ENCODE peak calls at places on chromosomes 12 and 14, in four cellular contexts. N is colonic mucosa, D is H9, G is Panc1. M is an unnamed sample.

GRCh38 chr12:94198872-94199271 is 50.5 kb downstream of the PLXNC1 start:
- DNase-seq in N (no peak), D (no peak), G (no peak), M (no peak)

GRCh38 chr14:102408729-102409128 is 46.0 kb downstream of the TECPR2 start:
- DNase-seq in N (no peak), D (no peak), G (no peak), M (no peak)

GRCh38 chr12:111597731-111598636 is 1.1 kb downstream of the ATXN2 start:
- DNase-seq in N (peak; percentile 69), D (peak; percentile 55), G (no peak), M (no peak)

GRCh38 chr12:71810905-71811304 is 28.7 kb upstream of the TBC1D15 start:
- DNase-seq in N (no peak), D (no peak), G (no peak), M (no peak)

GRCh38 chr12:48917857-48918537 is 7.3 kb downstream of the FKBP11 start:
- DNase-seq in N (no peak), D (no peak), G (no peak), M (no peak)

GRCh38 chr14:94677747-94678146 is 65.6 kb downstream of the SERPINA3 start:
- DNase-seq in N (no peak), D (no peak), G (no peak), M (no peak)

GRCh38 chr14:104149617-104150141 is 11.3 kb downstream of the KIF26A start:
- DNase-seq in N (no peak), D (peak; percentile 89), G (no peak), M (no peak)

GRCh38 chr12:32031109-32031508 is 71.9 kb downstream of the RESF1 start:
- DNase-seq in N (no peak), D (no peak), G (no peak), M (no peak)

GRCh38 chr12:116524964-116525379 is 34.2 kb upstream of the MAP1LC3B2 start:
- DNase-seq in N (no peak), D (peak; percentile 84), G (no peak), M (peak; percentile 56)

GRCh38 chr14:101851183-101851582 is 89.7 kb downstream of the PPP2R5C start:
- DNase-seq in N (no peak), D (no peak), G (no peak), M (no peak)

GRCh38 chr12:6272300-6273208 is 37.9 kb upstream of the PLEKHG6 start:
- DNase-seq in N (no peak), D (no peak), G (no peak), M (peak; percentile 96)

GRCh38 chr12:101773560-101774206 is 34.4 kb upstream of the SYCP3 start:
- DNase-seq in N (peak; percentile 76), D (peak; percentile 55), G (peak; percentile 33), M (peak; percentile 11)

GRCh38 chr14:20247651-20248246 is 8.7 kb downstream of the OR11H4 start:
- DNase-seq in N (no peak), D (no peak), G (no peak), M (no peak)
- H3K9me3 ChIP-seq in N (no peaks in the 10 kb centered on the region), D (peaks cover 56% of the 10 kb centered on the region), G (no peaks in the 10 kb centered on the region), M (no peaks in the 10 kb centered on the region)

GRCh38 chr12:26187429-26187828 is 7.9 kb upstream of the SSPN start:
- DNase-seq in N (no peak), D (no peak), G (no peak), M (no peak)

GRCh38 chr12:26185532-26186320 is 9.6 kb upstream of the SSPN start:
- DNase-seq in N (no peak), D (no peak), G (no peak), M (peak; percentile 59)

GRCh38 chr12:26179829-26180228 is 15.5 kb upstream of the SSPN start:
- DNase-seq in N (no peak), D (no peak), G (no peak), M (no peak)

GRCh38 chr12:26187014-26187413 is 8.4 kb upstream of the SSPN start:
- DNase-seq in N (no peak), D (no peak), G (no peak), M (peak; percentile 19)

DNA sequence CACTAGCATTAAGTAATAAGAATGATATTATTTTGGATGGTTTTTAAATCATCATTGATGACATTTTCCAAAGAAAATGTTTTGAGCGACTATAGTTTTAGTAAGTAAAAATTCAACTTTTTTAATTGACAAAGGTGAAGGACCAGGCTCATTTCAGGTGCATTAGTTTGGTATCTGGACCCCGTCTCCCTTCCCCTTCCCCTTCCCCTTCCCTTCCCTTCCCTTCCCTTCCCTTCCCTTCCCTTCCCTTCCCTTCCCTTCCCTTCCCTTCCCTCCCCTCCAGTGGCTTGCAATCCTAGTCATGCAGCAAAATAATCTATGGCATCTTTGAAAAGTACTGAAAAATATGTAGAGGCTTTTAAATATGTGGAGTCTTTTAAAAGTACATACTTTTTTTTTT is 13.0 kb upstream of the SSPN start:
- DNase-seq in N (no peak), D (no peak), G (no peak), M (no peak)
- H3K9me3 ChIP-seq in N (no peaks in the 10 kb centered on the region), D (no peaks in the 10 kb centered on the region), G (no peaks in the 10 kb centered on the region), M (no peaks in the 10 kb centered on the region)

GRCh38 chr14:66473223-66473622 is 12.9 kb upstream of the CCDC196 start:
- DNase-seq in N (no peak), D (no peak), G (no peak), M (no peak)

GRCh38 chr14:66477567-66477966 is 8.6 kb upstream of the CCDC196 start:
- DNase-seq in N (no peak), D (no peak), G (no peak), M (no peak)

GRCh38 chr14:66468778-66469367 is 17.3 kb upstream of the CCDC196 start:
- DNase-seq in N (no peak), D (no peak), G (no peak), M (no peak)

GRCh38 chr14:66476964-66477363 is 9.2 kb upstream of the CCDC196 start:
- DNase-seq in N (no peak), D (no peak), G (no peak), M (no peak)

GRCh38 chr14:66471584-66471983 is 14.6 kb upstream of the CCDC196 start:
- DNase-seq in N (no peak), D (no peak), G (no peak), M (no peak)
- H3K9me3 ChIP-seq in N (no peaks in the 10 kb centered on the region), D (peaks cover 6% of the 10 kb centered on the region), G (peaks cover 6% of the 10 kb centered on the region), M (no peaks in the 10 kb centered on the region)

DNA sequence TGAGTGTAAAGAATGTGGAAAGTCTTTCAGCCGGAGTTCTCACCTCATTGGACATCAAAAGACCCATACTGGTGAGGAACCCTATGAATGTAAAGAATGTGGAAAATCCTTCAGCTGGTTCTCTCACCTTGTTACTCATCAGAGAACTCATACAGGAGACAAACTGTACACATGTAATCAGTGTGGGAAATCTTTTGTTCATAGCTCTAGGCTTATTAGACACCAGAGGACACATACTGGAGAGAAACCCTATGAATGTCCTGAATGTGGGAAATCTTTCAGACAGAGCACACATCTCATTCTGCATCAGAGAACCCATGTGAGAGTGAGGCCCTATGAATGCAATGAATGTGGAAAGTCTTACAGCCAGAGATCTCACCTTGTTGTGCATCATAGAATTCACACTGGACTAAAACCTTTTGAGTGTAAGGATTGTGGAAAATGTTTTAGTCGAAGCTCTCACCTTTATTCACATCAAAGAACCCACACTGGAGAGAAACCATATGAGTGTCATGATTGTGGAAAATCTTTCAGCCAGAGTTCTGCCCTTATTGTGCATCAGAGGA is 25.1 kb upstream of the ZNF268 start:
- DNase-seq in N (no peak), D (no peak), G (no peak), M (no peak)
- H3K9me3 ChIP-seq in N (peaks cover 4% of the 10 kb centered on the region), D (peaks cover 79% of the 10 kb centered on the region), G (peaks cover 79% of the 10 kb centered on the region), M (peaks cover 22% of the 10 kb centered on the region)

GRCh38 chr14:18688346-18688745 is 87.4 kb downstream of the OR11H12 start:
- DNase-seq in N (no peak), D (no peak), G (no peak), M (no peak)
- H3K9me3 ChIP-seq in N (no peaks in the 10 kb centered on the region), D (peaks cover 85% of the 10 kb centered on the region), G (no peaks in the 10 kb centered on the region), M (peaks cover 2% of the 10 kb centered on the region)

DNA sequence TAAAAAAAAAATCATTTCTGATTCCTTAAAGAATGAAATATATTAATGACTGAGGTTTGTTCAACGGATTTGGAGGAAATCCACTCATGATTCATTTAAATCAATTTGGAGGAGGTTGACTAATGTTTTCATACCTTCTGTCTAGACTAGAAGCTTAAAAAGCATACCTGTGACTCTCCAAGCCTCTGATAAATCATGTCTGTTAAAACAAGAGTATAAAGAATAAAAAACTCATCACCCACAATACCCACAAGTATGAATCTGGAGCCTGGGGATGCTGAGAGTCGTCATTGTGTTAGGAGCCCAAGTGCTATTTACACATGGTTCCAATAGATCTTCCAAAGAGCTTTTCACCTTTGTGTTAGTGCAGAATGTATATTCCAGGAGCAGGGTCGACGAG is 86.8 kb upstream of the ADAMTS20 start:
- DNase-seq in N (no peak), D (no peak), G (no peak), M (peak; percentile 45)
- H3K9me3 ChIP-seq in N (no peaks in the 10 kb centered on the region), D (no peaks in the 10 kb centered on the region), G (no peaks in the 10 kb centered on the region), M (no peaks in the 10 kb centered on the region)